ENCODE peak calls at places on chromosome 1, in eight cellular contexts. One of them, this sample, is unnamed. For H3K36me3 and H3K9me3, the result is how much of the 10 kb centered on the place peaks cover.

GRCh38 chr1:150650193-150650592 is 20.8 kb upstream of the ENSA start:
- DNase-seq in heart left ventricle: no peak
- DNase-seq in stomach: peak
- DNase-seq in ovary: no peak
- DNase-seq in tibial nerve: no peak
- DNase-seq in testis: no peak
- DNase-seq in sigmoid colon: no peak
- DNase-seq in esophagus muscularis mucosa: no peak
- DNase-seq in this sample: peak

GRCh38 chr1:226643701-226644540 is 95.2 kb downstream of the ITPKB start:
- DNase-seq in heart left ventricle: no peak
- DNase-seq in stomach: no peak
- DNase-seq in ovary: no peak
- DNase-seq in tibial nerve: no peak
- DNase-seq in testis: no peak
- DNase-seq in sigmoid colon: peak
- DNase-seq in esophagus muscularis mucosa: no peak
- DNase-seq in this sample: peak

GRCh38 chr1:94805912-94806311 is 14.2 kb upstream of the SLC44A3 start:
- DNase-seq in heart left ventricle: peak
- DNase-seq in stomach: peak
- DNase-seq in ovary: peak
- DNase-seq in tibial nerve: no peak
- DNase-seq in testis: peak
- DNase-seq in sigmoid colon: no peak
- DNase-seq in esophagus muscularis mucosa: peak
- DNase-seq in this sample: peak

GRCh38 chr1:63169057-63169456 is 153.3 kb upstream of the FOXD3 start:
- DNase-seq in heart left ventricle: no peak
- DNase-seq in stomach: no peak
- DNase-seq in ovary: no peak
- DNase-seq in tibial nerve: no peak
- DNase-seq in testis: no peak
- DNase-seq in sigmoid colon: no peak
- DNase-seq in esophagus muscularis mucosa: no peak
- DNase-seq in this sample: no peak

GRCh38 chr1:212916395-212917133 is 33.8 kb upstream of the VASH2 start:
- DNase-seq in heart left ventricle: peak
- DNase-seq in stomach: peak
- DNase-seq in ovary: no peak
- DNase-seq in tibial nerve: no peak
- DNase-seq in testis: peak
- DNase-seq in sigmoid colon: no peak
- DNase-seq in esophagus muscularis mucosa: no peak
- DNase-seq in this sample: peak

GRCh38 chr1:207853372-207853757 is 57.6 kb downstream of the CD34 start:
- DNase-seq in heart left ventricle: peak
- DNase-seq in stomach: no peak
- DNase-seq in ovary: peak
- DNase-seq in tibial nerve: no peak
- DNase-seq in testis: no peak
- DNase-seq in sigmoid colon: no peak
- DNase-seq in esophagus muscularis mucosa: no peak
- DNase-seq in this sample: no peak

GRCh38 chr1:221302357-221303147 is 423.3 kb downstream of the HLX start:
- DNase-seq in heart left ventricle: no peak
- DNase-seq in stomach: no peak
- DNase-seq in ovary: no peak
- DNase-seq in tibial nerve: no peak
- DNase-seq in testis: no peak
- DNase-seq in sigmoid colon: no peak
- DNase-seq in esophagus muscularis mucosa: no peak
- DNase-seq in this sample: no peak

GRCh38 chr1:20199840-20200239 is 13.5 kb upstream of the PLA2G2C start:
- DNase-seq in heart left ventricle: no peak
- DNase-seq in stomach: no peak
- DNase-seq in ovary: no peak
- DNase-seq in tibial nerve: no peak
- DNase-seq in testis: no peak
- DNase-seq in sigmoid colon: no peak
- DNase-seq in esophagus muscularis mucosa: no peak
- DNase-seq in this sample: no peak

GRCh38 chr1:86416343-86416742 is 7.6 kb upstream of the CLCA2 start:
- DNase-seq in heart left ventricle: no peak
- DNase-seq in stomach: no peak
- DNase-seq in ovary: no peak
- DNase-seq in tibial nerve: no peak
- DNase-seq in testis: no peak
- DNase-seq in sigmoid colon: no peak
- DNase-seq in esophagus muscularis mucosa: no peak
- DNase-seq in this sample: peak

GRCh38 chr1:164765993-164766720 is 207.2 kb downstream of the PBX1 start:
- DNase-seq in heart left ventricle: no peak
- DNase-seq in stomach: no peak
- DNase-seq in ovary: no peak
- DNase-seq in tibial nerve: no peak
- DNase-seq in testis: no peak
- DNase-seq in sigmoid colon: no peak
- DNase-seq in esophagus muscularis mucosa: no peak
- DNase-seq in this sample: no peak

GRCh38 chr1:205954819-205955404 is 11.7 kb upstream of the SLC26A9 start:
- DNase-seq in heart left ventricle: no peak
- DNase-seq in stomach: no peak
- DNase-seq in ovary: no peak
- DNase-seq in tibial nerve: no peak
- DNase-seq in testis: no peak
- DNase-seq in sigmoid colon: no peak
- DNase-seq in esophagus muscularis mucosa: no peak
- DNase-seq in this sample: no peak

GRCh38 chr1:183097438-183098051 is 74.3 kb downstream of the LAMC1 start:
- DNase-seq in heart left ventricle: no peak
- DNase-seq in stomach: no peak
- DNase-seq in ovary: no peak
- DNase-seq in tibial nerve: no peak
- DNase-seq in testis: no peak
- DNase-seq in sigmoid colon: no peak
- DNase-seq in esophagus muscularis mucosa: no peak
- DNase-seq in this sample: no peak

GRCh38 chr1:183244466-183244865 is 58.4 kb downstream of the LAMC2 start:
- DNase-seq in heart left ventricle: peak
- DNase-seq in stomach: peak
- DNase-seq in ovary: peak
- DNase-seq in tibial nerve: peak
- DNase-seq in testis: peak
- DNase-seq in sigmoid colon: peak
- DNase-seq in esophagus muscularis mucosa: peak
- DNase-seq in this sample: peak

GRCh38 chr1:183584155-183584554 is 6.1 kb downstream of the NCF2 start:
- DNase-seq in heart left ventricle: no peak
- DNase-seq in stomach: no peak
- DNase-seq in ovary: no peak
- DNase-seq in tibial nerve: no peak
- DNase-seq in testis: no peak
- DNase-seq in sigmoid colon: no peak
- DNase-seq in esophagus muscularis mucosa: no peak
- DNase-seq in this sample: no peak

GRCh38 chr1:37865348-37866119 is 6.1 kb upstream of the MTF1 start:
- DNase-seq in heart left ventricle: no peak
- DNase-seq in stomach: no peak
- DNase-seq in ovary: no peak
- DNase-seq in tibial nerve: no peak
- DNase-seq in testis: no peak
- DNase-seq in sigmoid colon: no peak
- DNase-seq in esophagus muscularis mucosa: no peak
- DNase-seq in this sample: no peak

GRCh38 chr1:26723013-26723991 is 27.5 kb downstream of the ARID1A start:
- DNase-seq in heart left ventricle: peak
- DNase-seq in stomach: peak
- DNase-seq in ovary: peak
- DNase-seq in tibial nerve: peak
- DNase-seq in testis: peak
- DNase-seq in sigmoid colon: peak
- DNase-seq in esophagus muscularis mucosa: peak
- DNase-seq in this sample: peak

GRCh38 chr1:87392241-87393192 is 63.8 kb downstream of the LMO4 start:
- DNase-seq in heart left ventricle: no peak
- DNase-seq in stomach: no peak
- DNase-seq in ovary: no peak
- DNase-seq in tibial nerve: no peak
- DNase-seq in testis: no peak
- DNase-seq in sigmoid colon: no peak
- DNase-seq in esophagus muscularis mucosa: no peak
- DNase-seq in this sample: peak

GRCh38 chr1:96464991-96465875 is 256.4 kb upstream of the PTBP2 start:
- DNase-seq in heart left ventricle: no peak
- DNase-seq in stomach: no peak
- DNase-seq in ovary: no peak
- DNase-seq in tibial nerve: peak
- DNase-seq in testis: no peak
- DNase-seq in sigmoid colon: no peak
- DNase-seq in esophagus muscularis mucosa: no peak
- DNase-seq in this sample: no peak

GRCh38 chr1:93338426-93338825 is 7.3 kb upstream of the DR1 start:
- DNase-seq in heart left ventricle: no peak
- DNase-seq in stomach: no peak
- DNase-seq in ovary: no peak
- DNase-seq in tibial nerve: no peak
- DNase-seq in testis: no peak
- DNase-seq in sigmoid colon: no peak
- DNase-seq in esophagus muscularis mucosa: no peak
- DNase-seq in this sample: no peak

DNA sequence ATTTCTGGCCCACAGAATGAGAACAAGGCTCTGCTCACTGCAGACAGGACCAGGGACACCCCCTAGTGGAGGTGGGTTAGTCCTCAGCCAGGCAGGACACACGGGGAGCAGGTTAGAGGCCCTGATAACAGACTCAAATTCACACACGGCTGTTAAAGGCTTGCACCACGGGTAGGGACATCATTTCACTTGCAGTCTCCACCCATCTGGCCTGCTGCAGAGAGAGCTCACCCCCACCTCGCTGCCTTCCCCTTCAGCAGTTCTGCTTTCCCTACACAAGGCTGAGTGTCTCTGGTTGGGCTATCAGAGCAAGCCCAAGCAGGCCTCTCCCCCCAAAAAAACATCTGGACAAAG is 20.6 kb downstream of the MEF2D start:
- DNase-seq in heart left ventricle: peak
- DNase-seq in stomach: no peak
- DNase-seq in ovary: no peak
- DNase-seq in tibial nerve: no peak
- DNase-seq in testis: no peak
- DNase-seq in sigmoid colon: no peak
- DNase-seq in esophagus muscularis mucosa: no peak
- DNase-seq in this sample: no peak
- H3K36me3 ChIP-seq in heart left ventricle: under half
- H3K36me3 ChIP-seq in stomach: half or more
- H3K36me3 ChIP-seq in ovary: under half
- H3K36me3 ChIP-seq in tibial nerve: under half
- H3K36me3 ChIP-seq in testis: under half
- H3K36me3 ChIP-seq in sigmoid colon: half or more
- H3K36me3 ChIP-seq in esophagus muscularis mucosa: half or more
- H3K36me3 ChIP-seq in this sample: under half

DNA sequence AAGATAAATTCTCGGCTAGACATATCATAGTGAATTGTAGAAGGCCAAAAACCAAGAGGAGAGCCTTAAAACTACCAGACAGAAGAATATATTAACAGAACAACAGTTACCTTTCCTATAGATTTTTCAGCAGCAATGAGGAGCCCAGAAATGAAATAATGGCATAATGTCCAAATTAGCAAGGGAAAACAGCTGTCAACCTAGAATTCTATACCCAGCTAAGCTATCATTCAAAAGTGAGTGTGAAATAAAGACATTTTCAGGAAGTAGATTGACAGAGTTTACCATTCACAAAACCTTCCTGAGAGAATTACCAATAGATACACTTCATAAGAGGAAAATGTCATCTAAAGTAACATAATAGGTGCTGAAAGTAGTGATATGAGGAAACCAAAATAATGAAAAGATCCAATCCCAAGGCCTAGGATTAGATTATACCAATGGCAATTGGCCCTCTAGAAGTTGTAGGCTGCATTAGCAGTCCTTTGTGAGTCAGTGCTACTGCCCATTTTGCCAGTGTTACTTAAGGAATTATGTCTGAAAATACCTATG is 34.5 kb downstream of the OBSCN start:
- DNase-seq in heart left ventricle: no peak
- DNase-seq in stomach: no peak
- DNase-seq in ovary: no peak
- DNase-seq in tibial nerve: no peak
- DNase-seq in testis: no peak
- DNase-seq in sigmoid colon: no peak
- DNase-seq in esophagus muscularis mucosa: no peak
- DNase-seq in this sample: no peak
- H3K9me3 ChIP-seq in heart left ventricle: under half
- H3K9me3 ChIP-seq in stomach: half or more
- H3K9me3 ChIP-seq in ovary: under half
- H3K9me3 ChIP-seq in tibial nerve: under half
- H3K9me3 ChIP-seq in testis: under half
- H3K9me3 ChIP-seq in sigmoid colon: under half
- H3K9me3 ChIP-seq in esophagus muscularis mucosa: half or more
- H3K9me3 ChIP-seq in this sample: under half

GRCh38 chr1:45686081-45687013 is at the start of gene GPBP1L1:
- DNase-seq in heart left ventricle: peak
- DNase-seq in stomach: peak
- DNase-seq in ovary: peak
- DNase-seq in tibial nerve: peak
- DNase-seq in testis: peak
- DNase-seq in sigmoid colon: peak
- DNase-seq in esophagus muscularis mucosa: peak
- DNase-seq in this sample: peak
- TF ChIP-seq POLR2A in heart left ventricle: peak
- TF ChIP-seq POLR2A in stomach: no peak
- TF ChIP-seq POLR2A in ovary: peak
- TF ChIP-seq POLR2A in tibial nerve: peak
- TF ChIP-seq POLR2A in testis: peak
- TF ChIP-seq POLR2A in sigmoid colon: peak
- TF ChIP-seq POLR2A in esophagus muscularis mucosa: peak
- TF ChIP-seq POLR2A in this sample: peak

DNA sequence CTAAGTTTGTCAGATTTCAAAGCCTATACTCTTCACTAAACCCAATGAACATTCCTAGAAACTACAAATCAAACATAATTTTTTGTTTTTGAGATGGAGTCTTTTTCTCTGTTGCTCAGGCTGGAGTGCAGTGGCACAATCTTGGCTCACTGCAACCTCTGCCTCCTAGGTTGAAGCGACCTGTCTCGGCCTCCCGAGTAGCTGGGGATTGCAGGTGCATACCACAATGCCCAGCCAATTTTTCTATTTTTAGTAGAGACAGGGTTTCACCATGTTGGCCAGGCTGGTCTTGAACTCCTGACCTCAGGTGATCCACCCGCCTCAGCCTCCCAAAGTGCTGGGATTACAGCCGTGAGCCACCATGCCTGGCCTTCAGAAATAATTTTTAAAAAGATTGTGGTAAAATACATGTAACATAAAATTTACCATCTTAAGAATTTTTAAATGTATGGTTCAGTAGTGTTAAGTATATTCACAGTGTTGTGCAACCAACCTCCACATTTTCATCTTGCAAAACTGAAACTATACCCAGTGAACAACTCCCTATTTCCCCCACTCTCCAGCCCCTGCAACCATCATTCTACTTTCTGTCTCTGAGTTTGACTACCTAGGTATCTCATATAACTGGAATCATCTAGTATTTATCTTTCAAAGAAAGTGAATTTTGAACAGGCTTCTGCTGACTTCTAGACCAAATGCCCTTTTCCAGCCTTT is 2.7 kb upstream of the CFAP141 start:
- DNase-seq in heart left ventricle: no peak
- DNase-seq in stomach: no peak
- DNase-seq in ovary: no peak
- DNase-seq in tibial nerve: no peak
- DNase-seq in testis: no peak
- DNase-seq in sigmoid colon: no peak
- DNase-seq in esophagus muscularis mucosa: no peak
- DNase-seq in this sample: no peak
- H3K36me3 ChIP-seq in heart left ventricle: under half
- H3K36me3 ChIP-seq in stomach: half or more
- H3K36me3 ChIP-seq in ovary: under half
- H3K36me3 ChIP-seq in tibial nerve: under half
- H3K36me3 ChIP-seq in testis: under half
- H3K36me3 ChIP-seq in sigmoid colon: half or more
- H3K36me3 ChIP-seq in esophagus muscularis mucosa: half or more
- H3K36me3 ChIP-seq in this sample: half or more